ENCODE peak calls at places on chromosomes 12 and 14, in eight cellular contexts. W, Y, N, R, H, P, U and K are unnamed samples.

GRCh38 chr12:24562761-24563392 is 386.0 kb downstream of the BCAT1 start:
- DNase-seq in W (no peak), Y (no peak), N (peak; percentile 71), R (no peak), H (peak; percentile 81), P (no peak), U (peak; percentile 75), K (peak; percentile 50)

GRCh38 chr12:84186433-84186832 is 726.2 kb downstream of the SLC6A15 start:
- DNase-seq in W (no peak), Y (no peak), N (no peak), R (no peak), H (no peak), P (no peak), U (no peak), K (no peak)

GRCh38 chr14:67622675-67623074 is 3.0 kb downstream of the ARG2 start:
- DNase-seq in W (no peak), Y (peak; percentile 72), N (peak; percentile 69), R (no peak), H (peak; percentile 93), P (peak; percentile 35), U (peak; percentile 10), K (no peak)

GRCh38 chr12:25699454-25699853 is 146.4 kb upstream of the LMNTD1 start:
- DNase-seq in W (no peak), Y (no peak), N (no peak), R (no peak), H (no peak), P (no peak), U (no peak), K (no peak)

GRCh38 chr12:50620050-50620974 is 115.5 kb downstream of the DIP2B start:
- DNase-seq in W (no peak), Y (peak; percentile 79), N (no peak), R (no peak), H (peak; percentile 92), P (no peak), U (peak; percentile 6), K (no peak)

GRCh38 chr12:113135178-113136127 is at the start of gene RASAL1:
- DNase-seq in W (peak; percentile 60), Y (no peak), N (no peak), R (no peak), H (no peak), P (peak; percentile 93), U (peak; percentile 73), K (peak; percentile 87)

GRCh38 chr12:57795354-57795753 is 12.8 kb downstream of the TSFM start:
- DNase-seq in W (no peak), Y (no peak), N (no peak), R (no peak), H (no peak), P (no peak), U (no peak), K (no peak)

GRCh38 chr14:41668346-41668745 is 61.7 kb downstream of the LRFN5 start:
- DNase-seq in W (no peak), Y (no peak), N (no peak), R (no peak), H (peak; percentile 2), P (no peak), U (no peak), K (no peak)

GRCh38 chr12:11836282-11836963 is 186.9 kb downstream of the ETV6 start:
- DNase-seq in W (peak; percentile 95), Y (no peak), N (no peak), R (no peak), H (no peak), P (peak; percentile 95), U (no peak), K (peak; percentile 78)

GRCh38 chr12:75825686-75826085 is 205.9 kb downstream of the PHLDA1 start:
- DNase-seq in W (no peak), Y (peak; percentile 90), N (no peak), R (no peak), H (peak; percentile 91), P (no peak), U (no peak), K (no peak)

GRCh38 chr12:639566-639965 is 23.7 kb downstream of the NINJ2 start:
- DNase-seq in W (no peak), Y (no peak), N (no peak), R (no peak), H (no peak), P (no peak), U (no peak), K (peak; percentile 63)

GRCh38 chr12:47504775-47505446 is 200.9 kb downstream of the RPAP3 start:
- DNase-seq in W (no peak), Y (peak; percentile 18), N (no peak), R (no peak), H (peak; percentile 39), P (no peak), U (no peak), K (no peak)

GRCh38 chr14:105107351-105107750 is 42.1 kb upstream of the GPR132 start:
- DNase-seq in W (no peak), Y (no peak), N (peak; percentile 12), R (no peak), H (no peak), P (no peak), U (no peak), K (no peak)

GRCh38 chr14:56975521-56975920 is 165.2 kb upstream of the OTX2 start:
- DNase-seq in W (no peak), Y (no peak), N (no peak), R (no peak), H (no peak), P (no peak), U (no peak), K (no peak)

GRCh38 chr14:76904100-76904739 is 78.0 kb downstream of the LRRC74A start:
- DNase-seq in W (no peak), Y (peak; percentile 98), N (peak; percentile 91), R (peak; percentile 34), H (peak; percentile 94), P (no peak), U (no peak), K (no peak)

GRCh38 chr14:106843951-106844483 is 1317.6 kb downstream of the TMEM121 start:
- DNase-seq in W (no peak), Y (no peak), N (no peak), R (no peak), H (peak; percentile 60), P (peak; percentile 63), U (no peak), K (peak; percentile 50)

GRCh38 chr14:106844608-106845285 is 1318.4 kb downstream of the TMEM121 start:
- DNase-seq in W (peak; percentile 82), Y (no peak), N (peak; percentile 75), R (no peak), H (peak; percentile 74), P (peak; percentile 82), U (no peak), K (peak; percentile 79)

GRCh38 chr14:106843376-106843775 is 1317.0 kb downstream of the TMEM121 start:
- DNase-seq in W (no peak), Y (no peak), N (no peak), R (no peak), H (no peak), P (peak; percentile 87), U (no peak), K (no peak)

GRCh38 chr14:106841701-106842100 is 1315.3 kb downstream of the TMEM121 start:
- DNase-seq in W (no peak), Y (no peak), N (no peak), R (no peak), H (no peak), P (no peak), U (no peak), K (no peak)

GRCh38 chr14:106842687-106843086 is 1316.3 kb downstream of the TMEM121 start:
- DNase-seq in W (no peak), Y (no peak), N (no peak), R (no peak), H (no peak), P (peak; percentile 10), U (no peak), K (no peak)
- TF ChIP-seq CTCF in W (no peak), Y (no peak), N (no peak), R (no peak), H (peak; percentile 38), P (peak; percentile 56), U (no peak), K (peak; percentile 15)

DNA sequence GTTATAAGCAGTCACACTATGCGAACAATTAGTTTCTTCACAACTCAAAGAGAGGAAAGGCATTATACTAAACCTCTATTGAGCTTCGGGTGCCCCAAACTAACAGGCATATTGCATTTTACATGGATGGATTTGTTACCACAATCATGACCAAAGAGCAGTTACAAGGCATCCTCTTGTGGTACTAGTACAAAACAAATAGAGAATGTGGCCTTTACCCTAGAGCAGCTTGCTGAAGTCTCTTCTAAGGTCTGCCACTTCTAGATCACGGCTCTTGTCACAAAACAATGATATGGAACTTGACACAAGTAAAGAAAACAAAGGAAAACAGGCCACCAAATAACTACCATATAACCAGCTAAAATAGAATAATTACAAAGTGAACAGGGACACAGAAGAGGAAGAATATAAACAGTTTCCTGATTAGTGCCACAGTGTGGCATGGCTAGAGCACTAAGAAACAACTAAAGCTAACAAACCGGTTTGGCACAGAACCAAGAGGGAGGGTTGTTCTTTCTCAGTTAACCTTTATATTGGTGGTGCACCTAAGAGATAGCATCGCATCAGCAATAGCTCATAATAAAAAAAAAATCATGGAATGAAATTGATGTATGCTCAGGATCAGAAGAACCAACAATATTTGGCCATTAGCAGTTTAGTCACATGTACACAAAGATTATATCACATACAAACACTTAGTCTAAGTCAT is 209.7 kb upstream of the ATP2B1 start:
- DNase-seq in W (no peak), Y (no peak), N (no peak), R (no peak), H (no peak), P (no peak), U (no peak), K (no peak)
- TF ChIP-seq CTCF in W (no peak), Y (no peak), N (no peak), R (no peak), H (no peak), P (no peak), U (no peak), K (no peak)

GRCh38 chr12:71639341-71639760 is 24.3 kb downstream of the ZFC3H1 start:
- DNase-seq in W (no peak), Y (no peak), N (no peak), R (no peak), H (peak; percentile 3), P (peak; percentile 31), U (no peak), K (peak; percentile 6)
- TF ChIP-seq CTCF in W (no peak), Y (no peak), N (no peak), R (no peak), H (no peak), P (peak; percentile 73), U (no peak), K (peak; percentile 18)

DNA sequence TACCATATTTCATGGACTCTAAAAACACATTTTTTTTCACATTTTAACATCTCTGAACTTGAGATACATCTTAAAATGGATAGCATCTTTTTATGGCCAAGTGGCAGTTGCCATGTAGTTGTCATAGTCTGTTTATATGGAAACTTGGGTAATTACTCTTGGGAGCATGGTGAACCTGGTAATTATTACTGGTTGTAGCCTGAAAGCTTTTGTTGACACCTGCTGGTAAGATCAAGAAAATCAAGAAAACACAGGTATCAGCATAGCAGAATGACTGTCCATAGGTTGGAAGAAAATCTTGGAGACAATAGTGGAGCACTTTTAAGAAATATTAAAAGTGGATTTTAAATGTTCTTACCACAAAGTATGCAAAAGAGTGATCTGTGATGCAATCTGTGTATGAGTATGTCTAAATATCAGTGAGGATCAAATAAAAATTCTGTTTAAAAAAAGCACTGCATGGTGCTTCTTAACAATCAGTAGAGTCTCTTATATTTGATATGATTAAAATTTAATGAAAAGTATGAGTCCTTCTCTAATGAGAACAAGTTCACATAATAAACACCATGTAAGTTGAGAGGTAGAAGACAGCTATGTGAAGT is 44.2 kb downstream of the TTC8 start:
- DNase-seq in W (no peak), Y (no peak), N (no peak), R (no peak), H (no peak), P (peak; percentile 21), U (no peak), K (peak; percentile 10)
- TF ChIP-seq CTCF in W (peak; percentile 43), Y (peak; percentile 30), N (peak; percentile 33), R (no peak), H (peak; percentile 16), P (peak; percentile 72), U (peak; percentile 24), K (peak; percentile 32)

GRCh38 chr12:53625946-53626701 is at the start of gene ATF7:
- DNase-seq in W (peak; percentile 99), Y (peak; percentile 95), N (peak; percentile 99), R (peak; percentile 98), H (peak; percentile 98), P (peak; percentile 98), U (peak; percentile 99), K (peak; percentile 95)
- TF ChIP-seq CTCF in W (no peak), Y (no peak), N (no peak), R (no peak), H (no peak), P (no peak), U (no peak), K (no peak)